ENCODE peak calls at places on chromosome 12, in eight cellular contexts. One of them, this sample, is unnamed. For H3K27me3, the result is how much of the 10 kb centered on the place peaks cover.

GRCh38 chr12:55955800-55956508 is 9.9 kb downstream of the PMEL start:
- DNase-seq in right atrium auricular region: no peak
- DNase-seq in heart right ventricle: no peak
- DNase-seq in esophagus squamous epithelium: no peak
- DNase-seq in AG04450: no peak
- DNase-seq in heart left ventricle: no peak
- DNase-seq in mesenchymal stem cell: peak
- DNase-seq in CD8-positive, alpha-beta T cell: no peak
- DNase-seq in this sample: peak

GRCh38 chr12:115571027-115571426 is 706.5 kb downstream of the MED13L start:
- DNase-seq in right atrium auricular region: no peak
- DNase-seq in heart right ventricle: no peak
- DNase-seq in esophagus squamous epithelium: no peak
- DNase-seq in AG04450: no peak
- DNase-seq in heart left ventricle: no peak
- DNase-seq in mesenchymal stem cell: no peak
- DNase-seq in CD8-positive, alpha-beta T cell: no peak
- DNase-seq in this sample: no peak

GRCh38 chr12:1812650-1813302 is 7.6 kb upstream of the LRTM2 start:
- DNase-seq in right atrium auricular region: no peak
- DNase-seq in heart right ventricle: no peak
- DNase-seq in esophagus squamous epithelium: no peak
- DNase-seq in AG04450: no peak
- DNase-seq in heart left ventricle: no peak
- DNase-seq in mesenchymal stem cell: peak
- DNase-seq in CD8-positive, alpha-beta T cell: no peak
- DNase-seq in this sample: no peak

GRCh38 chr12:68918960-68919359 is 14.0 kb downstream of the CPM start:
- DNase-seq in right atrium auricular region: no peak
- DNase-seq in heart right ventricle: no peak
- DNase-seq in esophagus squamous epithelium: no peak
- DNase-seq in AG04450: no peak
- DNase-seq in heart left ventricle: no peak
- DNase-seq in mesenchymal stem cell: no peak
- DNase-seq in CD8-positive, alpha-beta T cell: no peak
- DNase-seq in this sample: no peak

GRCh38 chr12:29797565-29798360 is 14.0 kb upstream of the TMTC1 start:
- DNase-seq in right atrium auricular region: no peak
- DNase-seq in heart right ventricle: no peak
- DNase-seq in esophagus squamous epithelium: no peak
- DNase-seq in AG04450: no peak
- DNase-seq in heart left ventricle: no peak
- DNase-seq in mesenchymal stem cell: peak
- DNase-seq in CD8-positive, alpha-beta T cell: no peak
- DNase-seq in this sample: no peak

GRCh38 chr12:51048601-51049369 is 658 bp downstream of the LETMD1 start:
- DNase-seq in right atrium auricular region: no peak
- DNase-seq in heart right ventricle: no peak
- DNase-seq in esophagus squamous epithelium: no peak
- DNase-seq in AG04450: no peak
- DNase-seq in heart left ventricle: no peak
- DNase-seq in mesenchymal stem cell: no peak
- DNase-seq in CD8-positive, alpha-beta T cell: no peak
- DNase-seq in this sample: peak

GRCh38 chr12:106133136-106134087 is 5.3 kb downstream of the NUAK1 start:
- DNase-seq in right atrium auricular region: no peak
- DNase-seq in heart right ventricle: no peak
- DNase-seq in esophagus squamous epithelium: no peak
- DNase-seq in AG04450: no peak
- DNase-seq in heart left ventricle: no peak
- DNase-seq in mesenchymal stem cell: peak
- DNase-seq in CD8-positive, alpha-beta T cell: no peak
- DNase-seq in this sample: no peak

GRCh38 chr12:42130670-42131402 is 13.8 kb downstream of the GXYLT1 start:
- DNase-seq in right atrium auricular region: peak
- DNase-seq in heart right ventricle: no peak
- DNase-seq in esophagus squamous epithelium: no peak
- DNase-seq in AG04450: no peak
- DNase-seq in heart left ventricle: no peak
- DNase-seq in mesenchymal stem cell: peak
- DNase-seq in CD8-positive, alpha-beta T cell: no peak
- DNase-seq in this sample: peak

GRCh38 chr12:34119366-34119765 is 97.1 kb downstream of the ALG10 start:
- DNase-seq in right atrium auricular region: no peak
- DNase-seq in heart right ventricle: no peak
- DNase-seq in esophagus squamous epithelium: no peak
- DNase-seq in AG04450: no peak
- DNase-seq in heart left ventricle: no peak
- DNase-seq in mesenchymal stem cell: no peak
- DNase-seq in CD8-positive, alpha-beta T cell: no peak
- DNase-seq in this sample: no peak

GRCh38 chr12:25866586-25867378 is 91.7 kb upstream of the RASSF8 start:
- DNase-seq in right atrium auricular region: no peak
- DNase-seq in heart right ventricle: no peak
- DNase-seq in esophagus squamous epithelium: no peak
- DNase-seq in AG04450: no peak
- DNase-seq in heart left ventricle: no peak
- DNase-seq in mesenchymal stem cell: peak
- DNase-seq in CD8-positive, alpha-beta T cell: no peak
- DNase-seq in this sample: no peak

GRCh38 chr12:21144309-21144708 is 13.3 kb downstream of the SLCO1B1 start:
- DNase-seq in right atrium auricular region: no peak
- DNase-seq in heart right ventricle: no peak
- DNase-seq in esophagus squamous epithelium: no peak
- DNase-seq in AG04450: no peak
- DNase-seq in heart left ventricle: no peak
- DNase-seq in mesenchymal stem cell: no peak
- DNase-seq in CD8-positive, alpha-beta T cell: no peak
- DNase-seq in this sample: no peak

GRCh38 chr12:103958621-103959020 is 7.1 kb upstream of the TDG start:
- DNase-seq in right atrium auricular region: no peak
- DNase-seq in heart right ventricle: no peak
- DNase-seq in esophagus squamous epithelium: no peak
- DNase-seq in AG04450: no peak
- DNase-seq in heart left ventricle: no peak
- DNase-seq in mesenchymal stem cell: no peak
- DNase-seq in CD8-positive, alpha-beta T cell: no peak
- DNase-seq in this sample: no peak

GRCh38 chr12:4290011-4290790 is 16.6 kb downstream of the CCND2 start:
- DNase-seq in right atrium auricular region: no peak
- DNase-seq in heart right ventricle: no peak
- DNase-seq in esophagus squamous epithelium: no peak
- DNase-seq in AG04450: no peak
- DNase-seq in heart left ventricle: peak
- DNase-seq in mesenchymal stem cell: no peak
- DNase-seq in CD8-positive, alpha-beta T cell: no peak
- DNase-seq in this sample: no peak

GRCh38 chr12:93297032-93297431 is 80.7 kb upstream of the NUDT4 start:
- DNase-seq in right atrium auricular region: no peak
- DNase-seq in heart right ventricle: no peak
- DNase-seq in esophagus squamous epithelium: no peak
- DNase-seq in AG04450: no peak
- DNase-seq in heart left ventricle: no peak
- DNase-seq in mesenchymal stem cell: no peak
- DNase-seq in CD8-positive, alpha-beta T cell: no peak
- DNase-seq in this sample: no peak

GRCh38 chr12:25985296-25985992 is 27.0 kb downstream of the RASSF8 start:
- DNase-seq in right atrium auricular region: no peak
- DNase-seq in heart right ventricle: no peak
- DNase-seq in esophagus squamous epithelium: no peak
- DNase-seq in AG04450: no peak
- DNase-seq in heart left ventricle: no peak
- DNase-seq in mesenchymal stem cell: no peak
- DNase-seq in CD8-positive, alpha-beta T cell: no peak
- DNase-seq in this sample: no peak

GRCh38 chr12:6324936-6325750 is 14.7 kb downstream of the PLEKHG6 start:
- DNase-seq in right atrium auricular region: no peak
- DNase-seq in heart right ventricle: no peak
- DNase-seq in esophagus squamous epithelium: no peak
- DNase-seq in AG04450: no peak
- DNase-seq in heart left ventricle: no peak
- DNase-seq in mesenchymal stem cell: no peak
- DNase-seq in CD8-positive, alpha-beta T cell: no peak
- DNase-seq in this sample: peak
- H3K27ac ChIP-seq in right atrium auricular region: peak
- H3K27ac ChIP-seq in heart right ventricle: no peak
- H3K27ac ChIP-seq in esophagus squamous epithelium: peak
- H3K27ac ChIP-seq in AG04450: no peak
- H3K27ac ChIP-seq in heart left ventricle: no peak
- H3K27ac ChIP-seq in mesenchymal stem cell: no peak
- H3K27ac ChIP-seq in CD8-positive, alpha-beta T cell: peak
- H3K27ac ChIP-seq in this sample: no peak

GRCh38 chr12:120647375-120647755 is 6.9 kb downstream of the CABP1 start:
- DNase-seq in right atrium auricular region: no peak
- DNase-seq in heart right ventricle: no peak
- DNase-seq in esophagus squamous epithelium: no peak
- DNase-seq in AG04450: no peak
- DNase-seq in heart left ventricle: no peak
- DNase-seq in mesenchymal stem cell: no peak
- DNase-seq in CD8-positive, alpha-beta T cell: no peak
- DNase-seq in this sample: no peak

GRCh38 chr12:120642806-120643205 is 2.4 kb downstream of the CABP1 start:
- DNase-seq in right atrium auricular region: no peak
- DNase-seq in heart right ventricle: no peak
- DNase-seq in esophagus squamous epithelium: no peak
- DNase-seq in AG04450: no peak
- DNase-seq in heart left ventricle: no peak
- DNase-seq in mesenchymal stem cell: no peak
- DNase-seq in CD8-positive, alpha-beta T cell: no peak
- DNase-seq in this sample: no peak

GRCh38 chr12:120643574-120643973 is 3.1 kb downstream of the CABP1 start:
- DNase-seq in right atrium auricular region: no peak
- DNase-seq in heart right ventricle: no peak
- DNase-seq in esophagus squamous epithelium: no peak
- DNase-seq in AG04450: no peak
- DNase-seq in heart left ventricle: no peak
- DNase-seq in mesenchymal stem cell: no peak
- DNase-seq in CD8-positive, alpha-beta T cell: no peak
- DNase-seq in this sample: no peak

GRCh38 chr12:120649442-120650248 is 9.2 kb downstream of the CABP1 start:
- DNase-seq in right atrium auricular region: no peak
- DNase-seq in heart right ventricle: peak
- DNase-seq in esophagus squamous epithelium: no peak
- DNase-seq in AG04450: no peak
- DNase-seq in heart left ventricle: no peak
- DNase-seq in mesenchymal stem cell: no peak
- DNase-seq in CD8-positive, alpha-beta T cell: no peak
- DNase-seq in this sample: no peak

DNA sequence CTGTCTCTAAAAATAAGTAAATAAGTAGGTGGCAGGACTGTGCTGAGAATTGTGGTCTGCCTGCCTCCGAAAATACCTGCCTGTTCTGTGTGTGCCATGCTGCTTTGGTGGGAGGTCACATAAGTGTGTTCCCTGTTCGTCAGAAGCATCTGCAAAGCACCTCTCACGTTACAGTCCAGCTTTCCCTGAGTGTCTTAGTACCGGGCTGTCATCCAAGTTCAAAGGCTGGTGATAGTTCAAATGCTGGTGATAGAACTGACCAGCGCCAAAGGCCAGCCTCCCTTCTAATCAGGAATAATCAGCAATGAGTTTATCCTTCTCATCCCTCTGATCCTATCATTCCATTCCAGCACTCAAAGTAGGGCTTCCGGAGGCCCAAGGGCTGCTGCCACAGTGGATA is 5.6 kb downstream of the CABP1 start:
- DNase-seq in right atrium auricular region: no peak
- DNase-seq in heart right ventricle: no peak
- DNase-seq in esophagus squamous epithelium: no peak
- DNase-seq in AG04450: no peak
- DNase-seq in heart left ventricle: no peak
- DNase-seq in mesenchymal stem cell: no peak
- DNase-seq in CD8-positive, alpha-beta T cell: no peak
- DNase-seq in this sample: peak
- H3K27me3 ChIP-seq in right atrium auricular region: under half
- H3K27me3 ChIP-seq in heart right ventricle: under half
- H3K27me3 ChIP-seq in esophagus squamous epithelium: half or more
- H3K27me3 ChIP-seq in AG04450: under half
- H3K27me3 ChIP-seq in heart left ventricle: under half
- H3K27me3 ChIP-seq in mesenchymal stem cell: half or more
- H3K27me3 ChIP-seq in CD8-positive, alpha-beta T cell: under half
- H3K27me3 ChIP-seq in this sample: under half

GRCh38 chr12:102061556-102062418 is at the start of gene WASHC3:
- DNase-seq in right atrium auricular region: peak
- DNase-seq in heart right ventricle: peak
- DNase-seq in esophagus squamous epithelium: peak
- DNase-seq in AG04450: peak
- DNase-seq in heart left ventricle: peak
- DNase-seq in mesenchymal stem cell: peak
- DNase-seq in CD8-positive, alpha-beta T cell: peak
- DNase-seq in this sample: peak

GRCh38 chr12:102062419-102062806 is 622 bp upstream of the WASHC3 start:
- DNase-seq in right atrium auricular region: no peak
- DNase-seq in heart right ventricle: no peak
- DNase-seq in esophagus squamous epithelium: no peak
- DNase-seq in AG04450: no peak
- DNase-seq in heart left ventricle: no peak
- DNase-seq in mesenchymal stem cell: no peak
- DNase-seq in CD8-positive, alpha-beta T cell: no peak
- DNase-seq in this sample: no peak

GRCh38 chr12:102059343-102059742 is 2.4 kb downstream of the WASHC3 start:
- DNase-seq in right atrium auricular region: no peak
- DNase-seq in heart right ventricle: no peak
- DNase-seq in esophagus squamous epithelium: no peak
- DNase-seq in AG04450: no peak
- DNase-seq in heart left ventricle: no peak
- DNase-seq in mesenchymal stem cell: no peak
- DNase-seq in CD8-positive, alpha-beta T cell: no peak
- DNase-seq in this sample: no peak

GRCh38 chr12:102063066-102063465 is 1.3 kb upstream of the WASHC3 start:
- DNase-seq in right atrium auricular region: no peak
- DNase-seq in heart right ventricle: no peak
- DNase-seq in esophagus squamous epithelium: no peak
- DNase-seq in AG04450: no peak
- DNase-seq in heart left ventricle: no peak
- DNase-seq in mesenchymal stem cell: no peak
- DNase-seq in CD8-positive, alpha-beta T cell: no peak
- DNase-seq in this sample: no peak

DNA sequence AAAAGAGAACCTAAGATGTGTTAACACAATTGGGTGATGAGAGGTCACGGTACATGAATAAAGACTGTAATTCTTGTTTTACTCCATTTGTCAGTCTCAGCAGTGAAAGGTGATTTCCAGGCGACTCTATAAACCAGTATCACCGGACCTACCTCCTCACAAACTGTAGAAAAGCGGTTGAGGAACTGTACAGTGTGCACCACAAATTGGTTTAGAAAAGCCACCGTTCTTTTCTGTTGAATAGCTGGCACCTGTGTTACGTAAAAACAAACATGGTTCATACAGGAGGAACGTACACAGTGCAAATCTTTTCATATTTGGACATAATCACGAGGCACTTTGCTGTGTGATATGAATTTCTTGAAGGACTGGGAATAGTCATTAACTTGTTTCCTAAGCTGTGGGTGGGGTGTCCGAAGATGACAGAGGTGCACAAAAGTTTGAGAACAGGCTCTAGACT is 665 bp downstream of the WASHC3 start:
- DNase-seq in right atrium auricular region: no peak
- DNase-seq in heart right ventricle: no peak
- DNase-seq in esophagus squamous epithelium: no peak
- DNase-seq in AG04450: no peak
- DNase-seq in heart left ventricle: no peak
- DNase-seq in mesenchymal stem cell: peak
- DNase-seq in CD8-positive, alpha-beta T cell: no peak
- DNase-seq in this sample: no peak
- H3K27ac ChIP-seq in right atrium auricular region: peak
- H3K27ac ChIP-seq in heart right ventricle: peak
- H3K27ac ChIP-seq in esophagus squamous epithelium: peak
- H3K27ac ChIP-seq in AG04450: peak
- H3K27ac ChIP-seq in heart left ventricle: peak
- H3K27ac ChIP-seq in mesenchymal stem cell: no peak
- H3K27ac ChIP-seq in CD8-positive, alpha-beta T cell: peak
- H3K27ac ChIP-seq in this sample: no peak

GRCh38 chr12:132275631-132276030 is 53.8 kb downstream of the GALNT9 start:
- DNase-seq in right atrium auricular region: no peak
- DNase-seq in heart right ventricle: peak
- DNase-seq in esophagus squamous epithelium: no peak
- DNase-seq in AG04450: no peak
- DNase-seq in heart left ventricle: no peak
- DNase-seq in mesenchymal stem cell: no peak
- DNase-seq in CD8-positive, alpha-beta T cell: no peak
- DNase-seq in this sample: no peak
- H3K27me3 ChIP-seq in right atrium auricular region: under half
- H3K27me3 ChIP-seq in heart right ventricle: half or more
- H3K27me3 ChIP-seq in esophagus squamous epithelium: half or more
- H3K27me3 ChIP-seq in AG04450: under half
- H3K27me3 ChIP-seq in heart left ventricle: under half
- H3K27me3 ChIP-seq in mesenchymal stem cell: under half
- H3K27me3 ChIP-seq in CD8-positive, alpha-beta T cell: under half
- H3K27me3 ChIP-seq in this sample: under half